ENCODE peak calls at places on chromosomes 4 and X, in six cellular contexts. One of them, this sample, is unnamed.
A peak's percentile ranks its signal among the peaks of the same experiment; 100 is the strongest.

GRCh38 chr4:26141101-26141830 is 179.5 kb upstream of the RBPJ start:
- DNase-seq in neuronal stem cell: no peak
- DNase-seq in mesendoderm: peak; percentile 40
- DNase-seq in mesenchymal stem cell: peak; percentile 29
- DNase-seq in H1: no peak
- DNase-seq in IMR-90: no peak
- DNase-seq in this sample: no peak

GRCh38 chr4:177214935-177215334 is 94.7 kb upstream of the NEIL3 start:
- DNase-seq in neuronal stem cell: no peak
- DNase-seq in mesendoderm: no peak
- DNase-seq in mesenchymal stem cell: no peak
- DNase-seq in H1: no peak
- DNase-seq in IMR-90: peak; percentile 48
- DNase-seq in this sample: no peak

GRCh38 chr4:8155048-8155447 is 3.6 kb downstream of the ABLIM2 start:
- DNase-seq in neuronal stem cell: no peak
- DNase-seq in mesendoderm: no peak
- DNase-seq in mesenchymal stem cell: no peak
- DNase-seq in H1: no peak
- DNase-seq in IMR-90: peak; percentile 33
- DNase-seq in this sample: no peak

GRCh38 chr4:5220028-5220427 is 168.7 kb downstream of the STK32B start:
- DNase-seq in neuronal stem cell: peak; percentile 18
- DNase-seq in mesendoderm: peak; percentile 32
- DNase-seq in mesenchymal stem cell: peak; percentile 24
- DNase-seq in H1: no peak
- DNase-seq in IMR-90: peak; percentile 29
- DNase-seq in this sample: no peak

GRCh38 chr4:3284734-3285557 is 7.9 kb upstream of the RGS12 start:
- DNase-seq in neuronal stem cell: no peak
- DNase-seq in mesendoderm: no peak
- DNase-seq in mesenchymal stem cell: no peak
- DNase-seq in H1: peak; percentile 44
- DNase-seq in IMR-90: no peak
- DNase-seq in this sample: peak; percentile 18

GRCh38 chr4:38803833-38804653 is 548 bp downstream of the TLR1 start:
- DNase-seq in neuronal stem cell: no peak
- DNase-seq in mesendoderm: no peak
- DNase-seq in mesenchymal stem cell: no peak
- DNase-seq in H1: no peak
- DNase-seq in IMR-90: no peak
- DNase-seq in this sample: no peak

GRCh38 chr4:78545275-78546246 is 6.0 kb upstream of the ANXA3 start:
- DNase-seq in neuronal stem cell: no peak
- DNase-seq in mesendoderm: no peak
- DNase-seq in mesenchymal stem cell: no peak
- DNase-seq in H1: no peak
- DNase-seq in IMR-90: peak; percentile 69
- DNase-seq in this sample: no peak

GRCh38 chrX:39171686-39172085 is 370.4 kb downstream of the MID1IP1 start:
- DNase-seq in neuronal stem cell: no peak
- DNase-seq in mesendoderm: no peak
- DNase-seq in mesenchymal stem cell: no peak
- DNase-seq in H1: no peak
- DNase-seq in IMR-90: no peak
- DNase-seq in this sample: no peak

GRCh38 chr4:77618383-77619241 is 13.0 kb downstream of the CXCL13 start:
- DNase-seq in neuronal stem cell: peak; percentile 77
- DNase-seq in mesendoderm: peak; percentile 89
- DNase-seq in mesenchymal stem cell: peak; percentile 75
- DNase-seq in H1: peak; percentile 83
- DNase-seq in IMR-90: peak; percentile 58
- DNase-seq in this sample: peak; percentile 91

GRCh38 chr4:93911671-93912070 is 83.1 kb downstream of the ATOH1 start:
- DNase-seq in neuronal stem cell: no peak
- DNase-seq in mesendoderm: no peak
- DNase-seq in mesenchymal stem cell: no peak
- DNase-seq in H1: no peak
- DNase-seq in IMR-90: no peak
- DNase-seq in this sample: peak; percentile 4

GRCh38 chrX:150298841-150299551 is 64.1 kb upstream of the MAMLD1 start:
- DNase-seq in neuronal stem cell: no peak
- DNase-seq in mesendoderm: no peak
- DNase-seq in mesenchymal stem cell: peak; percentile 24
- DNase-seq in H1: no peak
- DNase-seq in IMR-90: peak; percentile 24
- DNase-seq in this sample: no peak

GRCh38 chr4:156838761-156839160 is 132.8 kb downstream of the PDGFC start:
- DNase-seq in neuronal stem cell: no peak
- DNase-seq in mesendoderm: peak; percentile 40
- DNase-seq in mesenchymal stem cell: peak; percentile 33
- DNase-seq in H1: no peak
- DNase-seq in IMR-90: peak; percentile 13
- DNase-seq in this sample: no peak

GRCh38 chr4:130576218-130576617 is 1480.3 kb downstream of the C4orf33 start:
- DNase-seq in neuronal stem cell: no peak
- DNase-seq in mesendoderm: peak; percentile 81
- DNase-seq in mesenchymal stem cell: no peak
- DNase-seq in H1: no peak
- DNase-seq in IMR-90: no peak
- DNase-seq in this sample: no peak

GRCh38 chr4:40933272-40934053 is 183.7 kb downstream of the NSUN7 start:
- DNase-seq in neuronal stem cell: no peak
- DNase-seq in mesendoderm: no peak
- DNase-seq in mesenchymal stem cell: no peak
- DNase-seq in H1: no peak
- DNase-seq in IMR-90: peak; percentile 86
- DNase-seq in this sample: peak; percentile 54

GRCh38 chrX:10618911-10619310 is 1.5 kb downstream of the MID1 start:
- DNase-seq in neuronal stem cell: no peak
- DNase-seq in mesendoderm: no peak
- DNase-seq in mesenchymal stem cell: no peak
- DNase-seq in H1: no peak
- DNase-seq in IMR-90: no peak
- DNase-seq in this sample: no peak

GRCh38 chrX:37712458-37712857 is 26.9 kb downstream of the XK start:
- DNase-seq in neuronal stem cell: no peak
- DNase-seq in mesendoderm: no peak
- DNase-seq in mesenchymal stem cell: no peak
- DNase-seq in H1: no peak
- DNase-seq in IMR-90: no peak
- DNase-seq in this sample: no peak

GRCh38 chr4:7029921-7030320 is 13.3 kb upstream of the TADA2B start:
- DNase-seq in neuronal stem cell: no peak
- DNase-seq in mesendoderm: no peak
- DNase-seq in mesenchymal stem cell: no peak
- DNase-seq in H1: no peak
- DNase-seq in IMR-90: no peak
- DNase-seq in this sample: no peak

GRCh38 chrX:97529801-97530200 is 646.1 kb downstream of the RPA4 start:
- DNase-seq in neuronal stem cell: no peak
- DNase-seq in mesendoderm: no peak
- DNase-seq in mesenchymal stem cell: no peak
- DNase-seq in H1: no peak
- DNase-seq in IMR-90: peak; percentile 54
- DNase-seq in this sample: no peak

GRCh38 chr4:79209822-79210635 is 115.8 kb downstream of the NAA11 start:
- DNase-seq in neuronal stem cell: no peak
- DNase-seq in mesendoderm: peak; percentile 46
- DNase-seq in mesenchymal stem cell: no peak
- DNase-seq in H1: no peak
- DNase-seq in IMR-90: no peak
- DNase-seq in this sample: peak; percentile 80

GRCh38 chrX:11239230-11239629 is 54.0 kb upstream of the AMELX start:
- DNase-seq in neuronal stem cell: no peak
- DNase-seq in mesendoderm: no peak
- DNase-seq in mesenchymal stem cell: peak; percentile 77
- DNase-seq in H1: no peak
- DNase-seq in IMR-90: peak; percentile 77
- DNase-seq in this sample: peak; percentile 70

GRCh38 chrX:35461164-35461563 is 337.0 kb upstream of the MAGEB16 start:
- DNase-seq in neuronal stem cell: no peak
- DNase-seq in mesendoderm: peak; percentile 4
- DNase-seq in mesenchymal stem cell: no peak
- DNase-seq in H1: no peak
- DNase-seq in IMR-90: no peak
- DNase-seq in this sample: no peak

GRCh38 chrX:149510386-149510785 is 5.3 kb upstream of the IDS start:
- DNase-seq in neuronal stem cell: no peak
- DNase-seq in mesendoderm: peak; percentile 43
- DNase-seq in mesenchymal stem cell: peak; percentile 36
- DNase-seq in H1: no peak
- DNase-seq in IMR-90: no peak
- DNase-seq in this sample: peak; percentile 33

GRCh38 chr4:156390599-156391296 is 437.1 kb upstream of the CTSO start:
- DNase-seq in neuronal stem cell: no peak
- DNase-seq in mesendoderm: no peak
- DNase-seq in mesenchymal stem cell: no peak
- DNase-seq in H1: no peak
- DNase-seq in IMR-90: no peak
- DNase-seq in this sample: no peak

GRCh38 chrX:139112432-139112831 is 400.9 kb upstream of the FGF13 start:
- DNase-seq in neuronal stem cell: no peak
- DNase-seq in mesendoderm: no peak
- DNase-seq in mesenchymal stem cell: no peak
- DNase-seq in H1: no peak
- DNase-seq in IMR-90: no peak
- DNase-seq in this sample: no peak

GRCh38 chr4:38145033-38145673 is 185.0 kb downstream of the PTTG2 start:
- DNase-seq in neuronal stem cell: no peak
- DNase-seq in mesendoderm: no peak
- DNase-seq in mesenchymal stem cell: no peak
- DNase-seq in H1: no peak
- DNase-seq in IMR-90: no peak
- DNase-seq in this sample: no peak

GRCh38 chrX:63661676-63662075 is 123.3 kb downstream of the ARHGEF9 start:
- DNase-seq in neuronal stem cell: no peak
- DNase-seq in mesendoderm: no peak
- DNase-seq in mesenchymal stem cell: peak; percentile 7
- DNase-seq in H1: no peak
- DNase-seq in IMR-90: no peak
- DNase-seq in this sample: no peak

GRCh38 chr4:181821039-181822004 is 421.9 kb upstream of the TENM3 start:
- DNase-seq in neuronal stem cell: peak; percentile 14
- DNase-seq in mesendoderm: no peak
- DNase-seq in mesenchymal stem cell: no peak
- DNase-seq in H1: no peak
- DNase-seq in IMR-90: peak; percentile 77
- DNase-seq in this sample: no peak

GRCh38 chr4:170674176-170674575 is 584.4 kb upstream of the AADAT start:
- DNase-seq in neuronal stem cell: no peak
- DNase-seq in mesendoderm: no peak
- DNase-seq in mesenchymal stem cell: no peak
- DNase-seq in H1: no peak
- DNase-seq in IMR-90: peak; percentile 3
- DNase-seq in this sample: no peak

GRCh38 chr4:8152865-8153257 is 5.8 kb downstream of the ABLIM2 start:
- DNase-seq in neuronal stem cell: no peak
- DNase-seq in mesendoderm: no peak
- DNase-seq in mesenchymal stem cell: no peak
- DNase-seq in H1: no peak
- DNase-seq in IMR-90: no peak
- DNase-seq in this sample: no peak

GRCh38 chr4:182531555-182532162 is 288.5 kb downstream of the TENM3 start:
- DNase-seq in neuronal stem cell: no peak
- DNase-seq in mesendoderm: no peak
- DNase-seq in mesenchymal stem cell: peak; percentile 17
- DNase-seq in H1: no peak
- DNase-seq in IMR-90: peak; percentile 65
- DNase-seq in this sample: no peak

DNA sequence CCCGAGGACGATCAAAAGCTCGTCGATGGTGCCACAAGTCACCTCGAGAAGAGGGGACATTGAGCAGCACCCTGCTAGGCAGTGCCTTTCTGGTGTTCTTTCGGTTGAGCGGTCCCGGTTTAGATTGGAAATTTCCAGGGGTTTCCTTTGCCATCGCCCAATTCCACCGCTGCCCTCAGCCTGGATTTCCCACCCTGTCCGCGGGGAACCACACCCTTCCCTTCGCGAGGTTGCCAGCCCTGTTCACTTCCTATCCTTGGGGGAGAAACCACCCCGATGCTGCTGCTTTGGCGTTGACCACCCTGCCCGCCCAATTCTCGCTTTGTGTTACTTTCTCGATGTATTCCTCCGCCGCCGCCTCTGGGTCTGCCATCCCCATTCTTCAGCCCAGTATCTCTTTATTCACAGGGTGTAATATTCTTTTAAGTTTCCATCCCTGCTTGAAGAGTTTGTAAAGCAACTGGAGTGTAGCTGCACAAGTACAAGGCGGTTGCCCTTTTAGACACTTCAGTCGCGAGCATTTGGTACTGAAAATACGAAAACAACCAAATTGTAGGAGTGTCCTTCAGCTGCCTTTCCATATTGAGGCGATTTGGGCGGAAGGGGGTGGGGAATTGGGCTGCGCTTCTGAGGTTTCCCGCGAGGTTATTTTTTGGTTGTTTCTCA is 1.1 kb downstream of the OGT start:
- DNase-seq in neuronal stem cell: peak; percentile 47
- DNase-seq in mesendoderm: peak; percentile 68
- DNase-seq in mesenchymal stem cell: peak; percentile 66
- DNase-seq in H1: peak; percentile 49
- DNase-seq in IMR-90: peak; percentile 32
- DNase-seq in this sample: peak; percentile 30
- H2BK5ac ChIP-seq in neuronal stem cell: no peak overlapping the region
- H2BK5ac ChIP-seq in mesendoderm: no peak overlapping the region
- H2BK5ac ChIP-seq in mesenchymal stem cell: no peak overlapping the region
- H2BK5ac ChIP-seq in H1: peak overlapping the region; percentile 95
- H2BK5ac ChIP-seq in IMR-90: peak overlapping the region; percentile 84
- H2BK5ac ChIP-seq in this sample: peak overlapping the region; percentile 21

DNA sequence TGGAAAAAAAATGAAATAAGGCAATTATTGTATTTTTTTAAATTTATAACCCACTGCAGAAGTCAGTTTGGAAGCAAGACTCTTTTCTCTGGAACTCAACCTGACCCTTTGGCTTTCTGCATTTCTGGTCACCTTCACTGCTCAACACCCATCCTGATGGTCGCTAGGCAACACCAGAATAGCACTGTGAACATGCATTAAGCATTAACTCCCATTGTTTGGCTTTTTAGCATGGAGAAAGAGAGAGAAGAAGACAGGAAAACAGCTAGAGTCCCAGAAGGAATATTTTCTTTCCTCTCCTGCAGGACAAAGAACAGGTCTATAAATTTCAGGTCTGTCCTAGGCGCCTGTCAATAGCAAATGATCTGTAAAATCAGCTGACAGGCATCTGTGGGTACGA is 137.2 kb upstream of the ETNPPL start:
- DNase-seq in neuronal stem cell: peak; percentile 31
- DNase-seq in mesendoderm: peak; percentile 76
- DNase-seq in mesenchymal stem cell: no peak
- DNase-seq in H1: no peak
- DNase-seq in IMR-90: no peak
- DNase-seq in this sample: no peak
- H3K4me2 ChIP-seq in neuronal stem cell: no peak overlapping the region
- H3K4me2 ChIP-seq in mesendoderm: no peak overlapping the region
- H3K4me2 ChIP-seq in mesenchymal stem cell: no peak overlapping the region
- H3K4me2 ChIP-seq in H1: no peak overlapping the region
- H3K4me2 ChIP-seq in IMR-90: no peak overlapping the region
- H3K4me2 ChIP-seq in this sample: no peak overlapping the region

GRCh38 chr4:185836268-185837084 is 24.5 kb upstream of the SORBS2 start:
- DNase-seq in neuronal stem cell: no peak
- DNase-seq in mesendoderm: no peak
- DNase-seq in mesenchymal stem cell: no peak
- DNase-seq in H1: no peak
- DNase-seq in IMR-90: no peak
- DNase-seq in this sample: no peak
- H2BK5ac ChIP-seq in neuronal stem cell: no peak overlapping the region
- H2BK5ac ChIP-seq in mesendoderm: no peak overlapping the region
- H2BK5ac ChIP-seq in mesenchymal stem cell: no peak overlapping the region
- H2BK5ac ChIP-seq in H1: peak overlapping the region; percentile 89
- H2BK5ac ChIP-seq in IMR-90: no peak overlapping the region
- H2BK5ac ChIP-seq in this sample: no peak overlapping the region

GRCh38 chr4:88166608-88167007 is 8.2 kb upstream of the ABCG2 start:
- DNase-seq in neuronal stem cell: no peak
- DNase-seq in mesendoderm: no peak
- DNase-seq in mesenchymal stem cell: no peak
- DNase-seq in H1: no peak
- DNase-seq in IMR-90: no peak
- DNase-seq in this sample: no peak
- H3K4me2 ChIP-seq in neuronal stem cell: no peak overlapping the region
- H3K4me2 ChIP-seq in mesendoderm: no peak overlapping the region
- H3K4me2 ChIP-seq in mesenchymal stem cell: no peak overlapping the region
- H3K4me2 ChIP-seq in H1: no peak overlapping the region
- H3K4me2 ChIP-seq in IMR-90: no peak overlapping the region
- H3K4me2 ChIP-seq in this sample: no peak overlapping the region

This sample was measured in trophoblast cell.